ENCODE peak calls at places on chromosome 20, in four cellular contexts. One of them, this sample, is unnamed.

GRCh38 chr20:63394069-63394468 is 32.9 kb upstream of the CHRNA4 start:
- DNase-seq in heart right ventricle: no peak
- DNase-seq in brain microvascular endothelial cell: no peak
- DNase-seq in CD8-positive, alpha-beta T cell: no peak
- DNase-seq in this sample: peak; percentile 63

GRCh38 chr20:63150911-63151531 is 64.9 kb downstream of the YTHDF1 start:
- DNase-seq in CD8-positive, alpha-beta T cell: no peak
- DNase-seq in brain microvascular endothelial cell: no peak
- DNase-seq in heart right ventricle: no peak
- DNase-seq in this sample: no peak

GRCh38 chr20:62004614-62005013 is 61.1 kb downstream of the TAF4 start:
- DNase-seq in heart right ventricle: no peak
- DNase-seq in brain microvascular endothelial cell: no peak
- DNase-seq in CD8-positive, alpha-beta T cell: no peak
- DNase-seq in this sample: no peak

GRCh38 chr20:39676857-39677351 is 714.8 kb downstream of the DHX35 start:
- DNase-seq in brain microvascular endothelial cell: no peak
- DNase-seq in CD8-positive, alpha-beta T cell: no peak
- DNase-seq in heart right ventricle: no peak
- DNase-seq in this sample: peak; percentile 26

GRCh38 chr20:50720582-50720981 is 10.8 kb upstream of the PARD6B start:
- DNase-seq in heart right ventricle: no peak
- DNase-seq in CD8-positive, alpha-beta T cell: no peak
- DNase-seq in brain microvascular endothelial cell: no peak
- DNase-seq in this sample: no peak

GRCh38 chr20:30812739-30813411 is 444.6 kb upstream of the DEFB115 start:
- DNase-seq in brain microvascular endothelial cell: no peak
- DNase-seq in CD8-positive, alpha-beta T cell: no peak
- DNase-seq in heart right ventricle: no peak
- DNase-seq in this sample: no peak

GRCh38 chr20:9202440-9203080 is 133.7 kb downstream of the PLCB4 start:
- DNase-seq in brain microvascular endothelial cell: peak; percentile 5
- DNase-seq in CD8-positive, alpha-beta T cell: no peak
- DNase-seq in heart right ventricle: no peak
- DNase-seq in this sample: no peak

GRCh38 chr20:370151-370600 is 10.4 kb upstream of the TRIB3 start:
- DNase-seq in heart right ventricle: no peak
- DNase-seq in brain microvascular endothelial cell: no peak
- DNase-seq in CD8-positive, alpha-beta T cell: no peak
- DNase-seq in this sample: no peak

GRCh38 chr20:56513807-56514150 is 10.8 kb upstream of the FAM209A start:
- DNase-seq in brain microvascular endothelial cell: no peak
- DNase-seq in CD8-positive, alpha-beta T cell: no peak
- DNase-seq in heart right ventricle: no peak
- DNase-seq in this sample: no peak

GRCh38 chr20:35918021-35918420 is 36.3 kb downstream of the SCAND1 start:
- DNase-seq in heart right ventricle: no peak
- DNase-seq in CD8-positive, alpha-beta T cell: no peak
- DNase-seq in brain microvascular endothelial cell: no peak
- DNase-seq in this sample: no peak
- H3K36me3 ChIP-seq in heart right ventricle: peaks cover 29% of the 10 kb centered on the region
- H3K36me3 ChIP-seq in CD8-positive, alpha-beta T cell: peaks cover 52% of the 10 kb centered on the region
- H3K36me3 ChIP-seq in brain microvascular endothelial cell: peaks cover 41% of the 10 kb centered on the region
- H3K36me3 ChIP-seq in this sample: peaks cover 26% of the 10 kb centered on the region

GRCh38 chr20:24573557-24573956 is 104.1 kb downstream of the SYNDIG1 start:
- DNase-seq in CD8-positive, alpha-beta T cell: no peak
- DNase-seq in heart right ventricle: no peak
- DNase-seq in brain microvascular endothelial cell: no peak
- DNase-seq in this sample: no peak

GRCh38 chr20:24574307-24574706 is 104.9 kb downstream of the SYNDIG1 start:
- DNase-seq in CD8-positive, alpha-beta T cell: no peak
- DNase-seq in brain microvascular endothelial cell: no peak
- DNase-seq in heart right ventricle: no peak
- DNase-seq in this sample: no peak

GRCh38 chr20:24571159-24571558 is 101.7 kb downstream of the SYNDIG1 start:
- DNase-seq in heart right ventricle: no peak
- DNase-seq in CD8-positive, alpha-beta T cell: no peak
- DNase-seq in brain microvascular endothelial cell: no peak
- DNase-seq in this sample: no peak

GRCh38 chr20:24572862-24573261 is 103.4 kb downstream of the SYNDIG1 start:
- DNase-seq in CD8-positive, alpha-beta T cell: no peak
- DNase-seq in brain microvascular endothelial cell: no peak
- DNase-seq in heart right ventricle: no peak
- DNase-seq in this sample: no peak

DNA sequence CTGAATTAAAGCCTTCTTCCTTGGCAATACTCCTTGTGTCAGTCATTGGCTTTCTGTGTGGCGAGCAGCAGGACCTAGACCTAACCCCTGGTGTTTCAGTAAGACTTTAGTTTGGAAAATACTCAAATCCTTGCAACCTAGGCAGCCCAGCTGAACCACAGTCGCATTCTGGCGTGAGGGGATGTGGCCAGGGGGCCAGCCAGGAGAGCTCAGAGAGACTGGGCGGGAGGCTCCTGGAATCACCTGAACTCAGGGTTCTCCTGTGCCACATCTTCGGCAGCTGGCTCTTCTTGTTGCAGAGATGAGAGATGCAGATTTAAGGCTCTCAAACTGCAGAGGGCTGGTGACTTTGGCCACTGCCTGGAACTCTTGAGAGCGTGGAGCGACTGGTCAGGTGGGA is 102.7 kb downstream of the SYNDIG1 start:
- DNase-seq in brain microvascular endothelial cell: no peak
- DNase-seq in heart right ventricle: no peak
- DNase-seq in CD8-positive, alpha-beta T cell: no peak
- DNase-seq in this sample: no peak
- H3K36me3 ChIP-seq in brain microvascular endothelial cell: no peaks in the 10 kb centered on the region
- H3K36me3 ChIP-seq in heart right ventricle: no peaks in the 10 kb centered on the region
- H3K36me3 ChIP-seq in CD8-positive, alpha-beta T cell: no peaks in the 10 kb centered on the region
- H3K36me3 ChIP-seq in this sample: no peaks in the 10 kb centered on the region

GRCh38 chr20:17637985-17638640 is 43.9 kb downstream of the RRBP1 start:
- DNase-seq in heart right ventricle: no peak
- DNase-seq in brain microvascular endothelial cell: no peak
- DNase-seq in CD8-positive, alpha-beta T cell: no peak
- DNase-seq in this sample: no peak
- H3K36me3 ChIP-seq in heart right ventricle: peaks cover 3% of the 10 kb centered on the region
- H3K36me3 ChIP-seq in brain microvascular endothelial cell: peaks cover 86% of the 10 kb centered on the region
- H3K36me3 ChIP-seq in CD8-positive, alpha-beta T cell: no peaks in the 10 kb centered on the region
- H3K36me3 ChIP-seq in this sample: peaks cover 11% of the 10 kb centered on the region

DNA sequence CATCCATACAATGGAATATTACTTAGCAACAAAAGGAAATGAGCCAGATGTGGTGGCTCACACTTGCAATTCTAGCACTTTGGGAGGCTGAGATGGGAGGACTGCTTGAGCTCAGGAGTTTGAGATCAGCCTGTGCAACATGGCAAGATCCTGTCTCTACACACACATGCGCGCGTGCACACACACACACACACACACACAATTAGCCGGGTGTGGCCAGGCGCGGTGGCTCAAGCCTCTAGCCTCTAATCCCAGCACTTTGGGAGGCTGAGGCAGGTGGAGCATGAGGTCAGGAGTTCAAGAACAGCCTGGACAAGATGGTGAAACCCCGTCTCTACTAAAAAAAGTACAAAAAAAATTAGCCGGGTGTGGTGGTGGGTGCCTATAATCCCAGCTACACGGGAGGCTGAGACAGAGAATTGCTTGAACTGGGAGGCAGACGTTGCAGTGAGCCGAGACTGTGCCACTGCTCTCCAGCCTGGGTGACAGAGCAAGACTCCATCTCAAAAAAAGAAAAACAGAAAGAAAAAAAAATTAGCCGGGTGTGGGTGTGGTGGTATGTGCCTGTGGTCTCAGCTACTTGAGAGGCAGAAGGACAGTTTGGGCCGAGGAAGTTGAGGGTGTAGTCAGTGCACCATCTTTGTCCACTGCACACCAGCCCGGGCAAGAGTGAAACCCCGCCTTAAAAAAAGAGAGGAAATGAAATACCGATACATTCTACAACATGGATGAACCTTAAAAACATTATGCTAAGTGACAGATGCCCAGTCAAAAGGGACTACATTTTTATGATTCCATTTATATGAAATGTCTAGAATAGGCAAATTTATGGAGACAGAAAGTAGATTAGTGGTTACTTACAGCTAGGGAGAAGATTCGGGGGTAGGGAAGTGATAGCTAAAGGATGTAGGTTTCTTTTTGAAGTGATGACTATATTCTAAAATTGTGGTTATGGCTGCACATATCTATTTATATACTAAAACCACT is 52.5 kb downstream of the RBL1 start:
- DNase-seq in CD8-positive, alpha-beta T cell: no peak
- DNase-seq in heart right ventricle: no peak
- DNase-seq in brain microvascular endothelial cell: no peak
- DNase-seq in this sample: no peak
- H3K36me3 ChIP-seq in CD8-positive, alpha-beta T cell: peaks cover 12% of the 10 kb centered on the region
- H3K36me3 ChIP-seq in heart right ventricle: no peaks in the 10 kb centered on the region
- H3K36me3 ChIP-seq in brain microvascular endothelial cell: no peaks in the 10 kb centered on the region
- H3K36me3 ChIP-seq in this sample: peaks cover 78% of the 10 kb centered on the region

GRCh38 chr20:41165001-41165882 is 27.9 kb downstream of the PLCG1 start:
- DNase-seq in CD8-positive, alpha-beta T cell: no peak
- DNase-seq in heart right ventricle: no peak
- DNase-seq in brain microvascular endothelial cell: no peak
- DNase-seq in this sample: no peak
- H3K36me3 ChIP-seq in CD8-positive, alpha-beta T cell: peaks cover 81% of the 10 kb centered on the region
- H3K36me3 ChIP-seq in heart right ventricle: peaks cover 50% of the 10 kb centered on the region
- H3K36me3 ChIP-seq in brain microvascular endothelial cell: peaks cover 69% of the 10 kb centered on the region
- H3K36me3 ChIP-seq in this sample: peaks cover 82% of the 10 kb centered on the region

DNA sequence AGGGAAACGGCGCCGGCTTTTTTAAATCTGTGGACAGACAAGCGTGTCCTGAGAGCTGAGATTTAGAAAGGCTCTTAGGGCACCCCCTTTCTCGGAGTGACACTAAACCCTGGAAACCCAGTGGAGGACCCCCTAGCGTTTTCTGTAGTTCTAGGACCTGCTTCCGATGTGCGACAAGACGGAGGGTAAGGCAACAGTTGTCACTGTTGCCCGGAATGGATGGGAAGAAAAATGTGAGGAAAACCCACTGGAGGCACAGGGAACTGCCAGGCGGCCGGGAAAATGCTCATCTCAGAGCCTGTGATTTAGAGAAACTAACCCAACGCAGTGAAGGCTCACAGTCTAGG is 551 bp upstream of the ATP5F1E start:
- DNase-seq in brain microvascular endothelial cell: no peak
- DNase-seq in CD8-positive, alpha-beta T cell: no peak
- DNase-seq in heart right ventricle: no peak
- DNase-seq in this sample: no peak
- H3K36me3 ChIP-seq in brain microvascular endothelial cell: peaks cover 38% of the 10 kb centered on the region
- H3K36me3 ChIP-seq in CD8-positive, alpha-beta T cell: peaks cover 27% of the 10 kb centered on the region
- H3K36me3 ChIP-seq in heart right ventricle: peaks cover 24% of the 10 kb centered on the region
- H3K36me3 ChIP-seq in this sample: peaks cover 74% of the 10 kb centered on the region

GRCh38 chr20:34495307-34495706 is 20.9 kb upstream of the DYNLRB1 start:
- DNase-seq in heart right ventricle: no peak
- DNase-seq in brain microvascular endothelial cell: no peak
- DNase-seq in CD8-positive, alpha-beta T cell: no peak
- DNase-seq in this sample: no peak
- H3K36me3 ChIP-seq in heart right ventricle: peaks cover 51% of the 10 kb centered on the region
- H3K36me3 ChIP-seq in brain microvascular endothelial cell: peaks cover 50% of the 10 kb centered on the region
- H3K36me3 ChIP-seq in CD8-positive, alpha-beta T cell: peaks cover 15% of the 10 kb centered on the region
- H3K36me3 ChIP-seq in this sample: peaks cover 51% of the 10 kb centered on the region

GRCh38 chr20:44997668-44998067 is 31.4 kb downstream of the STK4 start:
- DNase-seq in CD8-positive, alpha-beta T cell: no peak
- DNase-seq in brain microvascular endothelial cell: no peak
- DNase-seq in heart right ventricle: no peak
- DNase-seq in this sample: no peak
- H3K36me3 ChIP-seq in CD8-positive, alpha-beta T cell: peaks cover 61% of the 10 kb centered on the region
- H3K36me3 ChIP-seq in brain microvascular endothelial cell: peaks cover 28% of the 10 kb centered on the region
- H3K36me3 ChIP-seq in heart right ventricle: peaks cover 9% of the 10 kb centered on the region
- H3K36me3 ChIP-seq in this sample: peaks cover 43% of the 10 kb centered on the region

DNA sequence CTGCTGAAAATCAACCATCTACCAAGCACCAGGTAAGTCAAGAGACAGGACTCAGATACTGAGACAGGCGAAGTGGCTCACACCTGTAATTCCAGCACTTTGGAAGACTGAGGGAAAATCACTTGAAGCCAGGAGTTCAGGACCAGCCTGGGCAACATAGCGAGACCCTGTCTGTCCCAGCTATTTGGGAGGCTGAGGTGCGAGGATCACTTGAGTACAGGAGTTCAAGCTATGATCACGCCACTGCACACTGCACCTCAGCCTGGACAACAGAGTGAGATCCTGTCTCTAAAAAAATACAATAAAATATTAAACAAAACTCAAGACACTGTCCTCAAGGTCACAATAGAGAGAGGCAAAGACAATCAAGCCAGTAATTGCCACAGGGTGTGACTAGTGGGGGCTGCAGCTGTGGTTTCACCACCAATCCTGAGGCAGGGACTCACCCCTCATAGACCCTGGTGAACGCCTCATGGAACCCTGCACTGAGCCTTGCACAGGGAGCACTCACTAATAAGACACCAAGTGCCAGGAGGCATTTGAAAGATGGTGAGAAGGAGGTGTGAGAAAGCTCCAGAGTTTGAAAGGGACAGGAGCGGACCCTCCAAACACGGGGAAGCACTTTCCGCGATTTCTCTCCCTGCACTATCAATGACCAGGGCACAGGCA is 1.7 kb downstream of the SNHG17 start:
- DNase-seq in heart right ventricle: no peak
- DNase-seq in brain microvascular endothelial cell: no peak
- DNase-seq in CD8-positive, alpha-beta T cell: no peak
- DNase-seq in this sample: no peak
- H3K36me3 ChIP-seq in heart right ventricle: peaks cover 36% of the 10 kb centered on the region
- H3K36me3 ChIP-seq in brain microvascular endothelial cell: peaks cover 59% of the 10 kb centered on the region
- H3K36me3 ChIP-seq in CD8-positive, alpha-beta T cell: peaks cover 36% of the 10 kb centered on the region
- H3K36me3 ChIP-seq in this sample: peaks cover 62% of the 10 kb centered on the region

GRCh38 chr20:48629960-48630315 is 197.9 kb downstream of the PREX1 start:
- DNase-seq in brain microvascular endothelial cell: no peak
- DNase-seq in CD8-positive, alpha-beta T cell: no peak
- DNase-seq in heart right ventricle: no peak
- DNase-seq in this sample: no peak
- H3K36me3 ChIP-seq in brain microvascular endothelial cell: peaks cover 9% of the 10 kb centered on the region
- H3K36me3 ChIP-seq in CD8-positive, alpha-beta T cell: peaks cover 81% of the 10 kb centered on the region
- H3K36me3 ChIP-seq in heart right ventricle: no peaks in the 10 kb centered on the region
- H3K36me3 ChIP-seq in this sample: peaks cover 99% of the 10 kb centered on the region

This sample was measured in A673.